ENCODE peak calls at places on chromosomes 12 and 14, in six cellular contexts. S, G, A, U, W and X are unnamed samples. For H3K27me3 and H3K4me1, the result is how much of the 10 kb centered on the place peaks cover.

GRCh38 chr12:109723311-109723791 is 9.7 kb downstream of the FAM222A start:
- DNase-seq in S (peak), G (no peak), U (no peak), W (peak), A (no peak), X (peak)

GRCh38 chr12:102462803-102463499 is 17.4 kb downstream of the IGF1 start:
- DNase-seq in U (no peak), G (no peak), W (no peak), A (no peak), S (no peak), X (no peak)

GRCh38 chr12:119180380-119181040 is 1.8 kb downstream of the HSPB8 start:
- DNase-seq in G (peak), W (peak), A (no peak), U (no peak), S (peak), X (peak)

GRCh38 chr12:66456622-66457021 is 154.3 kb downstream of the HELB start:
- DNase-seq in A (no peak), W (no peak), S (no peak), U (no peak), G (no peak), X (no peak)

GRCh38 chr12:39959467-39959866 is 146.4 kb downstream of the SLC2A13 start:
- DNase-seq in G (no peak), S (no peak), W (no peak), U (no peak), A (no peak), X (no peak)

GRCh38 chr12:89976866-89977265 is 268.2 kb upstream of the ATP2B1 start:
- DNase-seq in A (no peak), S (no peak), W (no peak), U (no peak), G (no peak), X (no peak)

GRCh38 chr14:60573943-60574496 is 65.1 kb downstream of the SIX6 start:
- DNase-seq in A (no peak), G (no peak), U (no peak), S (no peak), W (no peak), X (no peak)

GRCh38 chr14:77041837-77042557 is 13.5 kb upstream of the IRF2BPL start:
- DNase-seq in U (no peak), S (peak), G (peak), W (no peak), A (no peak), X (peak)

GRCh38 chr14:98890556-98891340 is 381.2 kb downstream of the BCL11B start:
- DNase-seq in G (peak), U (no peak), S (no peak), A (peak), W (peak), X (peak)

GRCh38 chr12:86834217-86834616 is 578.0 kb upstream of the MGAT4C start:
- DNase-seq in G (no peak), A (no peak), S (no peak), U (no peak), W (no peak), X (no peak)

GRCh38 chr14:102272392-102272791 is 32.6 kb downstream of the MOK start:
- DNase-seq in G (no peak), A (no peak), U (no peak), W (no peak), S (no peak), X (no peak)

GRCh38 chr12:11092128-11092527 is at the start of gene TAS2R43:
- DNase-seq in W (no peak), A (no peak), U (no peak), S (no peak), G (no peak), X (no peak)

GRCh38 chr12:57237952-57238853 is 8.7 kb downstream of the SHMT2 start:
- DNase-seq in A (no peak), W (peak), S (no peak), G (no peak), U (no peak), X (peak)
- H3K27me3 ChIP-seq in A (under half), W (under half), S (under half), G (under half), U (under half), X (under half)

DNA sequence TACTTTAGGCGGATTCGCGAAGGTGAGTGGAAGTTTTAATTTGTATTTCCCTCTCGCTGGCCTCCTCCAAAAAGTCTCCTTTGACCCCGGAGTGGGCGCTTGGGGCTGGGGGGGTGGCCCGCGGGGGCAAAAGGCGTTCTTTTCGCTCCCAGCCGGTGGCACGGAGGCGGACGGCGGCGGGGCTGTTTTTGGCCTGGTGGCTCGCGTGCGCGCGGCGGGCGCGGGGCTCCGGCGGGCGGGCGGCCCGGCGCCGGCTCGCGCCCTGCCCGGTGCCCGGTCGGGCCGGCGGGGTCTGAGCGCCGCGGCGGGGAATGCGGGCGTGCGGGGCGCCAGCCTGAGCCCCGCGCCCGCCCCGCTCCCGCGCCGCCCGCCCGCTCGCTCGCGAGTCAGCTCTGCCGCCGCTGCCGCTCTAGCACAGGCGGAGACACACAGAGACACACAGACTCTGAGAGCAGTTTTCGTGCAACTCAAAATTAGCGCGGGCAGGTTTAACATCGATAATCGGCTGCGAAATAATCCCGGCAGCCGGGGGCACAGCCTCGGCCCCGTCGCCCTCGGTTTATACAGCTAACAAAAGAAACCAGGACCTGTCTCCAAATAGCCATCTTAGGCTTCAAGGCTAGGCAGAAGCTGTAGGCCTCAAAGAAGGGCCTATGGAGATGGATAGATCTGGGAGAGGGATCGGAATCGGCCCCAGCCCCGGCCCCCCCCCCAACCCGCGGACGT is 773 bp downstream of the ARID2 start:
- DNase-seq in W (peak), A (peak), G (peak), U (no peak), S (peak), X (peak)
- H3K4me1 ChIP-seq in W (under half), A (under half), G (under half), U (under half), S (under half), X (under half)

GRCh38 chr14:74348735-74349463 is 628 bp downstream of the VRTN start:
- DNase-seq in G (no peak), A (no peak), S (no peak), W (no peak), U (no peak), X (no peak)

GRCh38 chr14:74350944-74351323 is 2.7 kb downstream of the VRTN start:
- DNase-seq in G (no peak), W (no peak), U (no peak), S (no peak), A (no peak), X (no peak)

GRCh38 chr14:74348241-74348734 is at the start of gene VRTN:
- DNase-seq in U (no peak), G (no peak), A (no peak), W (no peak), S (no peak), X (no peak)

GRCh38 chr14:74349757-74350156 is 1.5 kb downstream of the VRTN start:
- DNase-seq in W (no peak), A (no peak), U (no peak), G (no peak), S (no peak), X (no peak)

DNA sequence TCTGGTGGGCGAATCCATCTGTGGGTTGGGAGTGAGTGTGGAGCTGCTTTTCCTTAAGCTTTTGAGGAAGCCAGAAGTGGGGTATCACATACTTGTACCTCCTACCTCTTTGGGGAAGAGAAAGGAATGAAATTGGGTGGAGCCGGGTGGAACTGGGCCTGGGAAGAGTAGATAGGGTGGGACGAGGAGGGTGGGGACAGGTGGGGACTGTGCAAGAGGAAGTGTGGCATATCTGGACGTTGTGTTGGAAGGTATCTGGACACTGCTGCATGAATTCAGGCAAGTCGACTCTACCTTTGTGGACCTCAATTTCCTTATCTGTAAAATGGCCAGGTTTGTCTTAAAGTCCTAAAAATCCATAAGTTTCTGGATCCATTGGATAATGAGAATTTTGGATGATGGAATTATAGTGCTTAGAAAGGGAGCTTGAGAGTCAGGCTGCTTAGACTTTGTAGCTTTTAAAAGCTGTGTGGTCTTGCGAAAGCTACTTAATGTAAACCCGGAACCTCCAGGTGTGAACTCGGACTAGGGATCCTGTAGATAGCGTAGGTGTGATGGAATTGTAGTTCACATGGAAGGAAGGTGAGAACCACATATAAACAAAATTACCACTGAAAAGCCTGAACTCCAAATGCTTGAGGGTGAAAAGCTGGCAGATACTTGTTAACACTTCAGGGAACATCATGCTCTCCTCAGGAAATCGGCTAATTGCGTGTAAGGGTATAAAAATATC is 2.1 kb downstream of the VRTN start:
- DNase-seq in A (no peak), S (no peak), U (no peak), W (no peak), G (no peak), X (no peak)
- H3K27me3 ChIP-seq in A (under half), S (under half), U (under half), W (under half), G (under half), X (under half)

GRCh38 chr12:108623577-108623976 is 10.1 kb downstream of the SELPLG start:
- DNase-seq in A (no peak), S (no peak), U (no peak), W (no peak), G (no peak), X (no peak)
- H3K4me1 ChIP-seq in A (under half), S (under half), U (under half), W (under half), G (under half), X (under half)

GRCh38 chr14:95698287-95698686 is 12.1 kb downstream of the TCL1B start:
- DNase-seq in U (no peak), G (no peak), W (no peak), A (no peak), S (no peak), X (no peak)

GRCh38 chr14:95699397-95699796 is 13.2 kb downstream of the TCL1B start:
- DNase-seq in G (no peak), W (no peak), A (no peak), U (no peak), S (no peak), X (no peak)

GRCh38 chr14:95697764-95698163 is 11.5 kb downstream of the TCL1B start:
- DNase-seq in A (no peak), U (no peak), W (no peak), S (no peak), G (no peak), X (no peak)

GRCh38 chr14:95701846-95702221 is 12.1 kb downstream of the TCL1A start:
- DNase-seq in A (no peak), G (no peak), U (no peak), W (no peak), S (peak), X (no peak)

GRCh38 chr14:95700221-95700976 is 13.5 kb downstream of the TCL1A start:
- DNase-seq in S (no peak), G (no peak), A (no peak), U (no peak), W (no peak), X (no peak)
- H3K27me3 ChIP-seq in S (under half), G (under half), A (under half), U (half or more), W (under half), X (under half)

GRCh38 chr14:89317051-89317691 is 99.9 kb downstream of the FOXN3 start:
- DNase-seq in S (no peak), A (no peak), U (no peak), W (no peak), G (no peak), X (no peak)

GRCh38 chr14:89319687-89320086 is 97.3 kb downstream of the FOXN3 start:
- DNase-seq in S (no peak), U (no peak), W (no peak), A (no peak), G (no peak), X (no peak)

GRCh38 chr14:89324501-89325298 is 92.3 kb downstream of the FOXN3 start:
- DNase-seq in W (no peak), G (no peak), S (no peak), A (no peak), U (no peak), X (no peak)

GRCh38 chr14:89315493-89316456 is 101.3 kb downstream of the FOXN3 start:
- DNase-seq in S (no peak), W (peak), A (no peak), U (no peak), G (no peak), X (no peak)

GRCh38 chr14:89320381-89321000 is 96.5 kb downstream of the FOXN3 start:
- DNase-seq in S (no peak), W (no peak), G (no peak), A (no peak), U (no peak), X (no peak)
- H3K4me1 ChIP-seq in S (under half), W (under half), G (under half), A (under half), U (under half), X (under half)